ENCODE peak calls at places on chromosomes 4 and X, in five cellular contexts. L is WERI-Rb-1, J is HFF-Myc, F is cardiac fibroblast, X is BJ. E is an unnamed sample.
A peak's percentile ranks its signal among the peaks of the same experiment; 100 is the strongest.

GRCh38 chr4:118918388-118918787 is 29.7 kb downstream of the SYNPO2 start:
- DNase-seq in L (no peak), J (peak; percentile 84), F (peak; percentile 89), X (peak; percentile 77), E (peak; percentile 94)

GRCh38 chrX:95382799-95383198 is 1301.8 kb upstream of the DIAPH2 start:
- DNase-seq in L (no peak), J (no peak), F (no peak), X (no peak), E (no peak)

GRCh38 chr4:87506974-87507701 is 22.0 kb downstream of the SPARCL1 start:
- DNase-seq in L (no peak), J (no peak), F (peak; percentile 91), X (peak; percentile 95), E (peak; percentile 86)

GRCh38 chr4:128229458-128229805 is 58.2 kb downstream of the PGRMC2 start:
- DNase-seq in L (peak; percentile 57), J (no peak), F (no peak), X (no peak), E (no peak)

GRCh38 chr4:141802324-141802723 is 165.9 kb downstream of the IL15 start:
- DNase-seq in L (no peak), J (peak; percentile 10), F (no peak), X (peak; percentile 88), E (peak; percentile 53)

GRCh38 chrX:22526339-22526738 is 253.6 kb downstream of the CBLL2 start:
- DNase-seq in L (no peak), J (no peak), F (peak; percentile 43), X (no peak), E (peak; percentile 67)

GRCh38 chr4:86594559-86595425 is 677 bp downstream of the PTPN13 start:
- DNase-seq in L (peak; percentile 63), J (peak; percentile 89), F (peak; percentile 77), X (peak; percentile 90), E (peak; percentile 75)

GRCh38 chr4:163167333-163167626 is 590 bp upstream of the NAF1 start:
- DNase-seq in L (no peak), J (no peak), F (peak; percentile 39), X (no peak), E (peak; percentile 44)

DNA sequence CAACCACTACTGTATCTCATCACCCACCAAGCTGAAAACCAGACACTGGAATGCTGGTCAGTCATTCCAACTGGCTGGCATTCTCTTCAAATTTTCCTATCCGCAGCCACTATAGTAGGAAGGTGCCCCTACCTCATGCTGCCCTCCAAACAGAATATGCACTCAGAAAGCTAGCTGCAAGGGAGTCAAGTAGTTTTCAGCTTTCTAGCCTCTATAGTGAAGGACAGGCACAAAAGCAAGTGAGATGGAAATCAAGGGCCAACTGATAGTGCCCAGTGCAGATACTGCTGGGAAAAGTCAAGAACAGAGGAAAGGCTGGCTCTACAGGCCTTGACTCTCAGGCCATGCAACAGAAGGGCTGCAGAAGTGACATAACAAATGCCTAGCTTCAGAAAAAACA is 47.2 kb downstream of the BCOR start:
- DNase-seq in L (no peak), J (no peak), F (no peak), X (no peak), E (no peak)
- H3K4me3 ChIP-seq in L (no peak overlapping the region), J (no peak overlapping the region), F (no peak overlapping the region), X (no peak overlapping the region), E (no peak overlapping the region)

GRCh38 chr4:160685729-160686128 is 1478.1 kb downstream of the FSTL5 start:
- DNase-seq in L (no peak), J (no peak), F (no peak), X (no peak), E (no peak)
- TF ChIP-seq CTCF in L (no peak), J (no peak), F (no peak), X (no peak), E (no peak)

DNA sequence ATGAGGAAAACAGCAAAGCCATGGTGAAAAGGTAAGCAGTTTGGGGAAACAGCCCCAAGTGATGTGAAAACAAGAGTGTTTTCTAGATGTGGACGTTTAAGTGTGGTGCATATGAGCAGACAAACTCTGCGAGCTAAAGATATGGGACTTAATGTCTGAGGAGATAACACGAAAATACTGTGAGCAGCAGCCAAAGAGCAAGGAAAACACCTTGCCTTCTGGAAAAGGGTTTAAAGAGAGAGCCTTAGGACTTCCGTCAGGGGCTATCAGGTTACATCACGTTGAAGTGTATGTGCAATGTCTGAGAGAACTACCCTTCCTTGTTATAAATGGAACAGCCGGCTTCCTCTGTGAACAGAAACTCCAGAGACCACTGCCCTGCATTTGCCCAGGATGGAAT is 54.2 kb downstream of the LEF1 start:
- DNase-seq in L (no peak), J (no peak), F (no peak), X (no peak), E (no peak)
- H3K4me3 ChIP-seq in L (no peak overlapping the region), J (no peak overlapping the region), F (no peak overlapping the region), X (no peak overlapping the region), E (no peak overlapping the region)

GRCh38 chr4:24472514-24473308 is 111.6 kb downstream of the DHX15 start:
- DNase-seq in L (peak; percentile 93), J (no peak), F (peak; percentile 86), X (no peak), E (peak; percentile 80)
- TF ChIP-seq CTCF in L (peak; percentile 79), J (peak; percentile 77), F (peak; percentile 55), X (peak; percentile 63), E (peak; percentile 40)

DNA sequence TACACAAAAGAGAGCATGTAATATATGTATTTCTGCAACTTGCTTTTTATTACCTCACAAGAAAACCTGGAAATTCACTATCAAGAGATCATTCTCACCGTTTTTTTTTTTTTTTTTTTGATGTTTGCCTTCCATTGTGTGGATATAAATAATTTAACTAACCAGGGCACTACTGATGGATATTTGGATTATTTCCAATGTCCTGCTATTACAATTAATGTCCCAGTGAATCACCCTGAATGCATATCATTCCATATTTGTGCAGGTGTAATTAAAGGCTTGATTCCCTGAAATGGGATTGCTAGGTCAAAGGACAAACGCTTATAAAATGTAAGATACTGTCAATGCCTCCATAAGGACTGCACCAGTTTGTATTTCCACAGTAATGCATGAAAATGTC is 87.8 kb downstream of the NCAPG start:
- DNase-seq in L (no peak), J (no peak), F (no peak), X (no peak), E (no peak)
- H3K4me3 ChIP-seq in L (no peak overlapping the region), J (no peak overlapping the region), F (no peak overlapping the region), X (no peak overlapping the region), E (no peak overlapping the region)

DNA sequence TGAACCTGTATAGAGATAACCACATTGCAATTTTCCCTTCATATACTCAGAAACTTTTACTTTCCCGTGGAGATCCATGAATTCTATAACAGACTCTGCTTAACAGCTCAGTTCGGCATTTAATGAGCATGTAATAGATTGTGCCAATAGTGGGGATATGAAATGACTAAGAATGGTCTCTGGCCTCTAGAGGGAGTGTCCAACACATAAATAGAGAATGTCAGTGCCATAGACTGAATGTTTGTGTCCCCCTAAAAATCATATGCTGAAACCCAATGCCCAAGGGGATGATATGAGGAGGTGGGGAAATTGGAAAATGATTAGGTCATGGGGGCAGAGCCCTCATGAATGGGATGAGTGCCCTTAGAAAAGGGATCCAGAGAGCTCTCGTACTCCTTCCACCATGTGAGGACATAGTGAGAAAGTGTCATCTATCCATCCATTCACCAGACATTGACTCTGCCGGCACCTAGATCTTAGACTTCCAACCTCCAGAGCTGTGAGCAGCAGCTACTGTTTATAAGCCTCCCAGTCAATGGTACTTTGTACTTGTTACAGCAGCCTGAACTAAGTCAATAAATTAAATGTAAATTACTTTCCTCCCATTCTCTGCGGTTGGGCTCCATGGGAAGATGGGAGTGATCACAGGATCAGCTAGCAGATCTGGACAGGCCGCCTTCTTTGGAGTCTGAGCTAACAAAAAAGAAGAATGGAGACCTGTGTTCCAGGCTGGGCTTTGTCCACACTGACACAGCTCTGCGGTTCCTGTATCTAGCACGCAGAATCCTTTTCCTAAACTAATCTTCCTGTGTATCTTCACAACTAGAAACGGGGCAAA is 28.1 kb upstream of the HPSE start:
- DNase-seq in L (no peak), J (peak; percentile 29), F (peak; percentile 73), X (peak; percentile 6), E (peak; percentile 64)
- TF ChIP-seq CTCF in L (peak; percentile 38), J (peak; percentile 57), F (peak; percentile 44), X (peak; percentile 62), E (peak; percentile 67)